ENCODE peak calls at places on chromosome 2, in ten cellular contexts. X, M, V, L, I, F, C, T, U and J are unnamed samples.

GRCh38 chr2:85684380-85684779 is 9.8 kb upstream of the GNLY start:
- DNase-seq in X (no peak), M (no peak), V (no peak), L (no peak), I (peak), F (no peak), C (no peak), T (no peak), U (no peak), J (no peak)

GRCh38 chr2:38182518-38183013 is 106.6 kb upstream of the CYP1B1 start:
- DNase-seq in X (no peak), M (no peak), V (no peak), L (no peak), I (no peak), F (no peak), C (no peak), T (no peak), U (no peak), J (no peak)

GRCh38 chr2:173590278-173590811 is 235.7 kb downstream of the CDCA7 start:
- DNase-seq in X (peak), M (peak), V (peak), L (peak), I (peak), F (peak), C (no peak), T (peak), U (peak), J (peak)

GRCh38 chr2:171852489-171852888 is 41.6 kb downstream of the SLC25A12 start:
- DNase-seq in X (no peak), M (no peak), V (peak), L (no peak), I (no peak), F (no peak), C (no peak), T (no peak), U (no peak), J (no peak)

GRCh38 chr2:17969661-17970060 is 91.2 kb downstream of the KCNS3 start:
- DNase-seq in X (no peak), M (no peak), V (peak), L (no peak), I (no peak), F (no peak), C (no peak), T (no peak), U (peak), J (no peak)

GRCh38 chr2:186611526-186611925 is 21.7 kb downstream of the ITGAV start:
- DNase-seq in X (no peak), M (no peak), V (no peak), L (no peak), I (no peak), F (no peak), C (no peak), T (no peak), U (no peak), J (no peak)

GRCh38 chr2:128273469-128274081 is 45.1 kb downstream of the HS6ST1 start:
- DNase-seq in X (peak), M (no peak), V (no peak), L (peak), I (no peak), F (no peak), C (peak), T (no peak), U (no peak), J (no peak)

GRCh38 chr2:128584296-128584900 is 265.7 kb upstream of the HS6ST1 start:
- DNase-seq in X (no peak), M (no peak), V (peak), L (no peak), I (no peak), F (no peak), C (no peak), T (no peak), U (peak), J (peak)

GRCh38 chr2:119638891-119639539 is 40.0 kb upstream of the TMEM177 start:
- DNase-seq in X (no peak), M (no peak), V (no peak), L (no peak), I (no peak), F (no peak), C (peak), T (no peak), U (no peak), J (no peak)

GRCh38 chr2:190881480-190882326 is 1.1 kb downstream of the GLS start:
- DNase-seq in X (peak), M (peak), V (peak), L (peak), I (peak), F (peak), C (peak), T (peak), U (no peak), J (peak)

GRCh38 chr2:175181877-175182308 is 383 bp upstream of the ATP5MC3 start:
- DNase-seq in X (no peak), M (no peak), V (no peak), L (no peak), I (no peak), F (no peak), C (no peak), T (no peak), U (no peak), J (no peak)
- H3K4me3 ChIP-seq in X (peak), M (peak), V (peak), L (peak), I (peak), F (peak), C (peak), T (peak), U (peak), J (peak)

GRCh38 chr2:39373403-39373802 is 63.7 kb downstream of the MAP4K3 start:
- DNase-seq in X (no peak), M (no peak), V (no peak), L (no peak), I (no peak), F (no peak), C (no peak), T (no peak), U (no peak), J (no peak)
- TF ChIP-seq CTCF in X (no peak), M (no peak), V (no peak), L (no peak), I (no peak), F (no peak), C (no peak), T (no peak), U (no peak), J (no peak)

DNA sequence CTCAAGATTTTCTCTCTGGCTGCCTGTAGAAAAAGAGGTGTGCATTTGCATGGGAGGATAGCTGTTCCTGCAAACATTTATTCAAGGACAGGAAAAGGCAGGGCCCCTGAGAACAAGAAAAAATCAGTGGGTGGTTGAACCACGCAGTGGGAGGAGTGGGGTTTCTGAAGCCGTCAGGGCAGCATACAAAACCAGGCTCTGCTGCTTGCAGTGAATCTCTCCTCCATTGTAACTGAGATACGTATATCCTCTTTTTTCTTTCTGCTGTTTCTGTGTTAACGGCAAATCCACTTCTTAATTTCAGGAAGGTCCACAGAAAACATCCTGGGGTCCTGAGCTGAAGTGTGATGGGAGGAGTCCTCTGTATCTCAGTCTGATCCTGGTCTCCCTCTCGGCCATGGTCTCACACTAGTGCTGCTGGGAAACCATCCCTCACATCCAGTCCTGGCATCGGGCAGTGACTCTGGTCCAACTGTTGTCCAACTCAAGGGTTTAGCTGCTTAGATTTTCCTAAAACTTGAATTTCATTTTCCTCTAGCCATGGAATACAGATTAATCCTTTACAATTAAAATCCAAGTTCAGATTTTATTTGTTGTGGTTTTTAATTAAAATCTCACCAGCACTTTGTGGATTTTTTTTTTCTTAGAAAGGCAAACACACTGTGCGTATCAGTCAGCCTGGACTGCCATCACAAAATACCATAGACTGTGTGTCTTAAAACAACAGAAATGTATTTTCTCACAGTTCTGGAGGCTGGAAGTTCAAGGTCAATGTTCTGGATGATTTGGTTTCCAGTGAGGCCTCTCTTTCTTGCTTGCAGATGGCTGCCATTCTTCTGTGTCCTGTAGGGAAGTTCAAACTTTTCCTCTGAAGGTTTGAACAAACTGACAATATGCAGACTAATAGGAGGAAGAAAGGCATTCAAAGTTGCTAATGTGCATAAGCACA is 26.9 kb upstream of the KCNF1 start:
- DNase-seq in X (no peak), M (no peak), V (no peak), L (no peak), I (no peak), F (no peak), C (peak), T (no peak), U (no peak), J (no peak)
- H3K4me3 ChIP-seq in X (no peak), M (no peak), V (no peak), L (no peak), I (no peak), F (no peak), C (no peak), T (no peak), U (no peak), J (no peak)

GRCh38 chr2:83827618-83828017 is 631.5 kb downstream of the SUCLG1 start:
- DNase-seq in X (no peak), M (no peak), V (no peak), L (no peak), I (no peak), F (no peak), C (no peak), T (no peak), U (no peak), J (no peak)
- TF ChIP-seq CTCF in X (no peak), M (peak), V (peak), L (no peak), I (no peak), F (no peak), C (peak), T (no peak), U (no peak), J (no peak)

GRCh38 chr2:237577956-237578870 is 11.8 kb downstream of the PRLH start:
- DNase-seq in X (no peak), M (no peak), V (no peak), L (peak), I (no peak), F (peak), C (no peak), T (no peak), U (no peak), J (no peak)

GRCh38 chr2:237577458-237577857 is 11.1 kb downstream of the PRLH start:
- DNase-seq in X (no peak), M (no peak), V (no peak), L (peak), I (no peak), F (peak), C (no peak), T (no peak), U (no peak), J (no peak)

GRCh38 chr2:237574894-237575868 is 8.8 kb downstream of the PRLH start:
- DNase-seq in X (no peak), M (peak), V (no peak), L (no peak), I (no peak), F (no peak), C (no peak), T (no peak), U (no peak), J (no peak)

GRCh38 chr2:237575869-237576862 is 9.8 kb downstream of the PRLH start:
- DNase-seq in X (no peak), M (no peak), V (no peak), L (no peak), I (no peak), F (no peak), C (no peak), T (no peak), U (no peak), J (no peak)

DNA sequence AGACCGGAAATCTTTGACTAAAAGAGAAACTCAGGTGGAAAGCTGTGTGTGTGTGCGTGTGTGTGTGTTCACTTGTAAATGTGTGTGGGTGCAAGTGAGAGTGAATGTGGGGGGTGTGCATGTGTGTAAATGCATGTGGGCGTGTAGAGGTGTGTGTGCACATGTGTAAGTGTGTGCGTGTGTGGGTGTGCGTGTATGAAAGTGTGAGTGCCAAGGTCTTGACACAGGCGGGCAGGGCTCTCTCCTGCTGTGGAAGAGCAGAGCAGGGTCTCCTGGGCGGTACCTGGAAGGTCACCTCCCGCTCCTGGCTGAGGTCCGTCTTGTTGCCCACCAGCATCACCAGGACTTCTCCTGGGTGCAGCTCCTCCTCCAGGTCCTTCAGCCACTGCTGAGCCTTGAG is 10.6 kb downstream of the PRLH start:
- DNase-seq in X (no peak), M (no peak), V (no peak), L (no peak), I (no peak), F (no peak), C (no peak), T (no peak), U (no peak), J (no peak)
- H3K4me3 ChIP-seq in X (no peak), M (no peak), V (no peak), L (no peak), I (no peak), F (no peak), C (no peak), T (no peak), U (no peak), J (no peak)

GRCh38 chr2:74887961-74888670 is 54.2 kb downstream of the HK2 start:
- DNase-seq in X (no peak), M (no peak), V (peak), L (no peak), I (no peak), F (no peak), C (peak), T (no peak), U (peak), J (no peak)

GRCh38 chr2:74887445-74887951 is 53.6 kb downstream of the HK2 start:
- DNase-seq in X (no peak), M (no peak), V (peak), L (no peak), I (no peak), F (no peak), C (peak), T (no peak), U (peak), J (peak)

GRCh38 chr2:74884866-74885265 is 50.9 kb downstream of the HK2 start:
- DNase-seq in X (no peak), M (no peak), V (no peak), L (no peak), I (no peak), F (no peak), C (no peak), T (no peak), U (no peak), J (no peak)

GRCh38 chr2:74886251-74886650 is 52.3 kb downstream of the HK2 start:
- DNase-seq in X (no peak), M (no peak), V (no peak), L (no peak), I (no peak), F (no peak), C (peak), T (no peak), U (no peak), J (no peak)

DNA sequence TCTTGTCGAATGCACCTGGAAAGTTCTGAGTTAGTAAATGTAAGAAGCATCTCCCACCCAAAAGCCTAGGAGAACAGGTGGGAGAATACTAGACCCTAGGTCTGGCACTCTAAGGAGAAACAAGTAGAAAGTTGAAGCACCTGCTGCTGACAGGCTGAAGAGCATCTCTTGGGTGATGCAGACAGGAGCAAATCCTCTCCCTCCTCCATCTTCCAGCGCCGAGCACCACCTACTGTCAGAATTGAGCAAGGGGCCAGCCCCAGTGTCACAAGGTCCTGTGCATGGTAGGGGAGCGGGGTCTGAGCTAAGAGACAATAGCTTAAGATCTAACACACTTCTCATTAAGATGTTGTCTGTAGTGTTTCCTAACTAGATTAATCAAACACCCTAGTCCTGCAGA is 52.9 kb downstream of the HK2 start:
- DNase-seq in X (no peak), M (no peak), V (no peak), L (no peak), I (no peak), F (no peak), C (peak), T (no peak), U (no peak), J (no peak)
- TF ChIP-seq CTCF in X (no peak), M (no peak), V (no peak), L (no peak), I (no peak), F (no peak), C (peak), T (no peak), U (peak), J (no peak)

GRCh38 chr2:241547781-241548450 is 10.6 kb upstream of the BOK start:
- DNase-seq in X (no peak), M (no peak), V (no peak), L (no peak), I (no peak), F (no peak), C (peak), T (no peak), U (no peak), J (no peak)

GRCh38 chr2:241548451-241548835 is 10.1 kb upstream of the BOK start:
- DNase-seq in X (no peak), M (no peak), V (no peak), L (no peak), I (no peak), F (no peak), C (no peak), T (no peak), U (no peak), J (no peak)

GRCh38 chr2:241545113-241545512 is 13.4 kb upstream of the BOK start:
- DNase-seq in X (no peak), M (no peak), V (peak), L (no peak), I (no peak), F (no peak), C (peak), T (no peak), U (peak), J (peak)

GRCh38 chr2:241545523-241546473 is 12.7 kb upstream of the BOK start:
- DNase-seq in X (no peak), M (no peak), V (no peak), L (no peak), I (no peak), F (no peak), C (peak), T (no peak), U (peak), J (no peak)

GRCh38 chr2:241546771-241547498 is 11.6 kb upstream of the BOK start:
- DNase-seq in X (no peak), M (no peak), V (peak), L (no peak), I (no peak), F (no peak), C (peak), T (no peak), U (peak), J (peak)
- H3K4me3 ChIP-seq in X (no peak), M (no peak), V (no peak), L (no peak), I (peak), F (no peak), C (no peak), T (peak), U (peak), J (no peak)

GRCh38 chr2:193695367-193695766 is 1500.6 kb upstream of the TMEFF2 start:
- DNase-seq in X (no peak), M (peak), V (peak), L (no peak), I (no peak), F (no peak), C (no peak), T (no peak), U (peak), J (peak)
- TF ChIP-seq CTCF in X (no peak), M (peak), V (peak), L (no peak), I (no peak), F (no peak), C (peak), T (no peak), U (peak), J (peak)

DNA sequence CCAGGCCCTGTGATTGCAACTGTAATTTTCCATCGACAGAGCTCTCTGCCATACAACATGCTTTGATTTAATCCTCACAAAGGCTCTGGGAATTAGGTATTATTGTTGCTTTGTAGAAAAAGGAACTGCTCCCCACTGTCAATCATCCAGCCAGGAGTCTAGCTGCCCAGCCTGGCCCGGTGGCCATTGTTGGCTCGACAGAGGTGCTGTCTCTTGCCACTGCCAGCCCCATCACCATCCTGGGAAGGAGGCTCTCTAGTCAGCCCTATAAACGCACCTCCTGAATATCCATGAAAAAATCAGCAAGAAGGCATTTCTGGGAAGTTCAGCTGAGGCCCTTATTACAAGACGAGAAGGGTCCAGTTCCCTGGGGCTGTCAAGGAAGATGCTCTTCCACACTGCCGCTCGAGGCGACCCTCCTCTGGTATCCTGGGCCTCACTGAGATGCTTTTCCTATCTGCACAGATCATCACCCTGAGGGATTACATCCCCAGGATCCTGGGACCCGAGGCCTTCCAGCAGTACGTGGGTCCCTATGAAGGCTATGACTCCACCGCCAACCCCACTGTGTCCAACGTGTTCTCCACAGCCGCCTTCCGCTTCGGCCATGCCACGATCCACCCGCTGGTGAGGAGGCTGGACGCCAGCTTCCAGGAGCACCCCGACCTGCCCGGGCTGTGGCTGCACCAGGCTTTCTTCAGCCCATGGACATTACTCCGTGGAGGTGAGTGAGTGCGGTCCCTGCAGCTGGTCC is 71.0 kb downstream of the TPO start:
- DNase-seq in X (no peak), M (no peak), V (no peak), L (peak), I (no peak), F (no peak), C (peak), T (no peak), U (no peak), J (no peak)
- H3K4me3 ChIP-seq in X (no peak), M (no peak), V (no peak), L (no peak), I (no peak), F (no peak), C (no peak), T (no peak), U (no peak), J (no peak)